ENCODE peak calls at places on chromosomes 7 and 10, in six cellular contexts. E, Z, R, C, V and I are unnamed samples.

GRCh38 chr7:138030679-138031351 is 28.9 kb upstream of the CREB3L2 start:
- DNase-seq in Z (peak; percentile 18), E (no peak), R (no peak), C (no peak), V (no peak), I (peak; percentile 44)

GRCh38 chr7:78124221-78124620 is 325.6 kb downstream of the PHTF2 start:
- DNase-seq in Z (no peak), E (no peak), R (no peak), V (no peak), C (no peak), I (no peak)

GRCh38 chr7:5296627-5297226 is 14.0 kb downstream of the SLC29A4 start:
- DNase-seq in Z (peak; percentile 44), R (no peak), C (no peak), V (peak; percentile 80), E (no peak), I (no peak)

GRCh38 chr10:52740913-52741675 is 31.5 kb downstream of the MBL2 start:
- DNase-seq in V (no peak), R (peak; percentile 29), Z (peak; percentile 16), C (peak; percentile 14), E (no peak), I (peak; percentile 40)

GRCh38 chr7:94374231-94374630 is 20.5 kb upstream of the COL1A2 start:
- DNase-seq in R (peak; percentile 67), E (peak; percentile 93), Z (peak; percentile 91), C (peak; percentile 88), V (no peak), I (peak; percentile 86)

GRCh38 chr10:106242301-106242700 is 922.2 kb downstream of the SORCS1 start:
- DNase-seq in Z (no peak), V (no peak), R (no peak), E (no peak), C (no peak), I (no peak)

GRCh38 chr7:30322656-30323355 is 38.4 kb downstream of the ZNRF2 start:
- DNase-seq in Z (no peak), E (no peak), C (no peak), V (no peak), R (no peak), I (peak; percentile 14)

GRCh38 chr7:35630573-35630972 is 64.4 kb downstream of the HERPUD2 start:
- DNase-seq in C (peak; percentile 40), Z (peak; percentile 61), V (no peak), E (no peak), R (peak; percentile 15), I (peak; percentile 51)

GRCh38 chr10:112773783-112774182 is 176.3 kb upstream of the TCF7L2 start:
- DNase-seq in E (no peak), Z (no peak), R (no peak), C (no peak), V (no peak), I (no peak)

GRCh38 chr7:25351761-25352160 is 123.5 kb upstream of the NPVF start:
- DNase-seq in V (no peak), E (no peak), C (no peak), R (no peak), Z (no peak), I (no peak)

GRCh38 chr7:17593854-17594419 is 295.5 kb downstream of the AHR start:
- DNase-seq in E (no peak), V (no peak), Z (peak; percentile 40), C (no peak), R (no peak), I (no peak)

GRCh38 chr7:48149058-48149457 is 22.2 kb upstream of the ABCA13 start:
- DNase-seq in R (no peak), Z (no peak), V (no peak), C (no peak), E (no peak), I (no peak)

GRCh38 chr7:131111-132094 is 61.0 kb upstream of the FAM20C start:
- DNase-seq in E (peak; percentile 79), V (no peak), R (no peak), C (no peak), Z (no peak), I (no peak)

GRCh38 chr10:34899161-34899560 is 84.1 kb upstream of the PARD3 start:
- DNase-seq in Z (no peak), R (no peak), C (no peak), E (no peak), V (no peak), I (no peak)

GRCh38 chr10:93452143-93452542 is 30.0 kb downstream of the MYOF start:
- DNase-seq in R (no peak), C (no peak), Z (no peak), E (no peak), V (no peak), I (no peak)

GRCh38 chr10:43461950-43462349 is 25.0 kb downstream of the ZNF487 start:
- DNase-seq in R (peak; percentile 59), E (no peak), C (peak; percentile 74), V (no peak), Z (peak; percentile 70), I (peak; percentile 76)

GRCh38 chr7:114818501-114818900 is 103.4 kb upstream of the MDFIC start:
- DNase-seq in C (peak; percentile 50), R (peak; percentile 2), V (no peak), E (no peak), Z (peak; percentile 68), I (peak; percentile 63)

GRCh38 chr7:108836246-108836645 is 266.6 kb downstream of the DNAJB9 start:
- DNase-seq in R (no peak), Z (no peak), E (no peak), C (no peak), V (no peak), I (peak; percentile 11)

GRCh38 chr10:104077282-104078151 is 8.2 kb downstream of the COL17A1 start:
- DNase-seq in V (no peak), R (no peak), C (no peak), Z (peak; percentile 30), E (no peak), I (peak; percentile 38)

GRCh38 chr7:107948645-107949442 is 54.1 kb downstream of the LAMB1 start:
- DNase-seq in Z (peak; percentile 98), E (no peak), R (peak; percentile 89), C (peak; percentile 96), V (no peak), I (peak; percentile 85)

GRCh38 chr7:17292858-17293257 is 5.6 kb upstream of the AHR start:
- DNase-seq in E (no peak), R (no peak), C (no peak), Z (no peak), V (no peak), I (no peak)

GRCh38 chr10:130866857-130867256 is 444.7 kb downstream of the TCERG1L start:
- DNase-seq in R (no peak), C (no peak), V (no peak), E (no peak), Z (no peak), I (no peak)

GRCh38 chr7:46160861-46161260 is 239.8 kb upstream of the IGFBP3 start:
- DNase-seq in Z (peak; percentile 97), V (no peak), R (no peak), C (no peak), E (peak; percentile 52), I (peak; percentile 54)

GRCh38 chr7:149245244-149245643 is 5.8 kb downstream of the ZNF212 start:
- DNase-seq in V (no peak), R (peak; percentile 36), C (peak; percentile 78), Z (no peak), E (no peak), I (no peak)

GRCh38 chr7:28225581-28225980 is 45.0 kb upstream of the JAZF1 start:
- DNase-seq in R (no peak), V (no peak), Z (no peak), C (no peak), E (no peak), I (no peak)

GRCh38 chr7:13551503-13551902 is 438.0 kb downstream of the ETV1 start:
- DNase-seq in E (no peak), V (no peak), C (no peak), Z (peak; percentile 44), R (no peak), I (peak; percentile 9)

GRCh38 chr10:69648461-69648860 is 18.4 kb downstream of the FAM241B start:
- DNase-seq in Z (no peak), V (no peak), R (no peak), C (no peak), E (no peak), I (no peak)

GRCh38 chr7:105743351-105743812 is 133.0 kb downstream of the ATXN7L1 start:
- DNase-seq in R (no peak), C (no peak), Z (no peak), E (peak; percentile 52), V (no peak), I (no peak)

GRCh38 chr10:72564596-72564995 is 61.3 kb downstream of the MICU1 start:
- DNase-seq in R (peak; percentile 50), E (no peak), Z (no peak), C (peak; percentile 82), V (no peak), I (no peak)

GRCh38 chr7:33743594-33743993 is 161.7 kb upstream of the BMPER start:
- DNase-seq in V (no peak), C (no peak), E (no peak), R (no peak), Z (peak; percentile 66), I (no peak)

GRCh38 chr10:27448926-27449325 is 55.2 kb upstream of the RAB18 start:
- DNase-seq in Z (peak; percentile 61), C (peak; percentile 79), V (no peak), R (no peak), E (no peak), I (peak; percentile 59)

GRCh38 chr7:105016083-105017075 is 2.4 kb downstream of the KMT2E start:
- DNase-seq in V (no peak), C (peak; percentile 34), R (no peak), Z (no peak), E (no peak), I (peak; percentile 13)

GRCh38 chr7:129790136-129790535 is 162.6 kb downstream of the UBE2H start:
- DNase-seq in C (peak; percentile 53), Z (no peak), R (no peak), E (no peak), V (no peak), I (no peak)

GRCh38 chr10:26881600-26882331 is 21.0 kb upstream of the ABI1 start:
- DNase-seq in R (peak; percentile 57), V (no peak), E (no peak), C (peak; percentile 65), Z (peak; percentile 70), I (peak; percentile 51)

GRCh38 chr7:100516135-100516812 is 22.7 kb upstream of the AGFG2 start:
- DNase-seq in Z (peak; percentile 97), C (peak; percentile 66), R (peak; percentile 35), V (peak; percentile 35), E (peak; percentile 55), I (peak; percentile 95)